ENCODE peak calls at places on chromosomes 3 and 15, in seven cellular contexts. N is lower lobe of right lung, T is OCI-LY7, Y is psoas muscle, H is fibroblast of lung, Z is prostate gland, L is heart left ventricle. P is an unnamed sample.

GRCh38 chr3:143686638-143687197 is 161.6 kb downstream of the SLC9A9 start:
- DNase-seq in H (no peak), T (no peak), L (no peak), Y (no peak), N (no peak), Z (no peak), P (no peak)

GRCh38 chr3:129967761-129968160 is 6.8 kb upstream of the TRH start:
- DNase-seq in Y (no peak), T (no peak), N (no peak), L (no peak), H (no peak), Z (no peak), P (no peak)

GRCh38 chr3:185402561-185402960 is 39.6 kb downstream of the MAP3K13 start:
- DNase-seq in T (no peak), Z (no peak), Y (no peak), H (peak; percentile 65), N (no peak), L (no peak), P (no peak)

GRCh38 chr3:70753572-70753971 is 441.1 kb upstream of the MDFIC2 start:
- DNase-seq in Y (no peak), L (no peak), T (no peak), N (no peak), H (no peak), Z (peak; percentile 18), P (no peak)

GRCh38 chr3:95302044-95302443 is 1239.2 kb downstream of the NSUN3 start:
- DNase-seq in L (no peak), H (peak; percentile 16), Y (no peak), N (no peak), T (no peak), Z (no peak), P (no peak)

GRCh38 chr15:81863157-81863556 is 182.7 kb downstream of the MEX3B start:
- DNase-seq in T (no peak), Z (no peak), Y (no peak), H (peak; percentile 45), L (no peak), N (no peak), P (no peak)

GRCh38 chr15:59255647-59256380 is 49.2 kb downstream of the LDHAL6B start:
- DNase-seq in Y (no peak), L (no peak), Z (no peak), H (no peak), T (no peak), N (no peak), P (peak; percentile 42)

GRCh38 chr15:100783760-100784492 is 95.7 kb upstream of the ALDH1A3 start:
- DNase-seq in L (peak; percentile 27), Z (no peak), Y (no peak), T (no peak), N (no peak), H (no peak), P (no peak)

GRCh38 chr3:15783361-15783969 is 14.3 kb downstream of the ANKRD28 start:
- DNase-seq in L (no peak), Y (no peak), H (peak; percentile 76), N (no peak), Z (no peak), T (no peak), P (no peak)

GRCh38 chr3:123421353-123422174 is 27.3 kb downstream of the ADCY5 start:
- DNase-seq in H (no peak), Z (no peak), Y (peak; percentile 69), L (peak; percentile 8), T (no peak), N (no peak), P (no peak)

GRCh38 chr3:49553320-49553689 is 972 bp upstream of the BSN start:
- DNase-seq in T (no peak), Z (no peak), Y (no peak), H (peak; percentile 53), L (no peak), N (no peak), P (no peak)

GRCh38 chr15:39777497-39777896 is 5.1 kb downstream of the FSIP1 start:
- DNase-seq in Z (no peak), Y (no peak), H (peak; percentile 12), N (no peak), L (no peak), T (no peak), P (no peak)

GRCh38 chr15:82663186-82663600 is 16.0 kb upstream of the CPEB1 start:
- DNase-seq in H (peak; percentile 49), Y (peak; percentile 62), N (no peak), Z (no peak), T (peak; percentile 58), L (no peak), P (peak; percentile 28)

GRCh38 chr3:69433016-69433937 is 47.4 kb upstream of the FRMD4B start:
- DNase-seq in Y (no peak), L (no peak), H (peak; percentile 73), T (no peak), N (no peak), Z (no peak), P (peak; percentile 5)

GRCh38 chr3:61464785-61465184 is 96.6 kb upstream of the PTPRG start:
- DNase-seq in L (no peak), Y (no peak), N (no peak), T (no peak), H (no peak), Z (no peak), P (no peak)

GRCh38 chr15:68552773-68553172 is 26.0 kb upstream of the CORO2B start:
- DNase-seq in T (no peak), N (no peak), Z (no peak), H (no peak), L (no peak), Y (no peak), P (no peak)

GRCh38 chr15:89912674-89913396 is at the start of gene ARPIN:
- DNase-seq in Y (peak; percentile 74), Z (peak; percentile 37), N (peak; percentile 73), T (no peak), H (peak; percentile 55), L (peak; percentile 83), P (no peak)

GRCh38 chr3:46107682-46108081 is 80.4 kb upstream of the XCR1 start:
- DNase-seq in H (no peak), Y (no peak), T (no peak), N (no peak), Z (no peak), L (no peak), P (no peak)
- H3K27ac ChIP-seq in H (no peak overlapping the region), Y (no peak overlapping the region), T (no peak overlapping the region), N (no peak overlapping the region), Z (no peak overlapping the region), L (no peak overlapping the region), P (no peak overlapping the region)

GRCh38 chr3:5214352-5214751 is 26.8 kb downstream of the EDEM1 start:
- DNase-seq in T (no peak), N (no peak), H (no peak), Z (no peak), L (no peak), Y (no peak), P (no peak)
- H3K36me3 ChIP-seq in T (peaks cover 100% of the 10 kb centered on the region), N (peaks cover 93% of the 10 kb centered on the region), H (peaks cover 14% of the 10 kb centered on the region), Z (peaks cover 9% of the 10 kb centered on the region), L (peaks cover 90% of the 10 kb centered on the region), Y (peaks cover 98% of the 10 kb centered on the region), P (peaks cover 99% of the 10 kb centered on the region)

DNA sequence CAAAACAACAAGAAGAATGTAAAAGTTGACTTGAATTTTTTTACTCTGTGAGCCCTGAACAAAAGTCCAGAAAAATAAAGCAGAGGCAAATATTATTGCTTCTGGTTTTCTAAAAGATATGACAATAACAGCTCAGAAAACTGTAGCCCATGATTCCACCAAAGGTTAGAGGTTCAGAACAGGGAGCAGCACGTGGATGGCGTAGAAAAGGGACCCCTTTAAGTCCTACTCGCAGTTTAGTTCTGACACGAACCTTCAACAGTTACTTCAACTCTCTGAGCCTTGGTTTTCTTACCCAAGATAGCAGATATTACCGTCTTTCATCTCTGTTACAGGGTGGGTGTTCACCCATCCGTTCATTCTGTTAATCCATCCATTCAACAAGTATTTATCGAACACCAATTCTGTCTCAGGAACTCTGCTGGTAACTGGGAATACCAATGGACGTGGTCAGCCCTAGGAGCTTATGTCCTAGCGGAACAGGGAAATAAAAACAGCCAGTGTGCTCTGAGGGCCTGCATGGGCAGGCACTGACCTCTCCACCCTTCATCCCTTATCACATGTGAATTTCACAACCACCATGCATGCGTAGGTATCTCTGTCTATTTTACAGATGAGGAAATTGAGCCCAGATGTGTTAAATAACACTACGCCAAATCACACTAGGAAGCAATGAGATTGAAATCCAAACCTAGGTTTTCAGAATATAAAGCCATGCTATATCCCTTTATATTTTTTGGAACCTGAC is 274.2 kb upstream of the ICE2 start:
- DNase-seq in N (no peak), Y (no peak), L (no peak), H (no peak), Z (no peak), T (no peak), P (no peak)
- H3K4me1 ChIP-seq in N (peaks cover 20% of the 10 kb centered on the region), Y (peaks cover 16% of the 10 kb centered on the region), L (peaks cover 22% of the 10 kb centered on the region), H (no peaks in the 10 kb centered on the region), Z (no peaks in the 10 kb centered on the region), T (no peaks in the 10 kb centered on the region), P (no peaks in the 10 kb centered on the region)

DNA sequence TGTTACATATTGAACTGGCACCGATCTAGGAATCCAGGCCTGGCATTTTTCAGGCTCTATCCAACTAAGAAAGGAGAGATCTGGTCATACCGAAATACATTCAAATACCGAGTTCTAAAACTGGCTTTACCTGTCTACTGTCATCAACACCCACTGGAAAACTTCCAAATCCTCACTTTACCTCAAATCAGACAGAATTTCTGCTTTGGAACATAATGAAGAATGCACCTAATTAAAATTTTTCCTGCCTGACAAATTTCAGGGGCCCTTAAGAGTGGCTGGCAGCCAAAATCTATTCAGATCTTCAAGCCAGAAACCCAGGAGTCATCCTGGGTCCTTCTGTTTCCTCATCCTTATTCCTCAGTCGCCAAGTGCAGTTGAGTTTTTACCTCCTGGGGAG is 198.6 kb upstream of the FEZF2 start:
- DNase-seq in Y (no peak), N (no peak), H (no peak), Z (no peak), T (no peak), L (no peak), P (no peak)
- H3K27ac ChIP-seq in Y (no peak overlapping the region), N (no peak overlapping the region), H (no peak overlapping the region), Z (no peak overlapping the region), T (no peak overlapping the region), L (no peak overlapping the region), P (no peak overlapping the region)

DNA sequence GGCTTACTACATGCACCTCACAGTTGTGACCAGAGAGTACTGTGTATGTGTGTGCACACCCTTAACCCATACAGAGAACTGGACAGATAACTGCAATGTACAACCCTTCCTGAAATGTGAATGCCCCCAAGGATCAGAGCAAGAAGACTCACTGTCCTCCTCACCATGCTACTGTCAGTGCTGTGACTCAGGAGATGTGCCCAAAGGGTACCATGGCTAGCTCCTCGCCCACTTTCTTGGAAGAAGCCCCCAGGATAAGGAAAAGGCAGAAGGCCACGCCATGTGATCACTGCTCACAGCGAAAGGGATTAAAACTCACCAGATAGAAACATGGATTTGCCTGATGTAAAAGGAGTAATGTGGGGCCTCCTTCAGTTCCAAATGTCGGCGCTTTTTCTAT is 41.8 kb downstream of the UBP1 start:
- DNase-seq in Z (no peak), H (no peak), L (no peak), Y (no peak), T (no peak), N (no peak), P (no peak)
- H3K36me3 ChIP-seq in Z (peaks cover 5% of the 10 kb centered on the region), H (peaks cover 12% of the 10 kb centered on the region), L (peaks cover 99% of the 10 kb centered on the region), Y (peaks cover 100% of the 10 kb centered on the region), T (peaks cover 98% of the 10 kb centered on the region), N (peaks cover 98% of the 10 kb centered on the region), P (peaks cover 96% of the 10 kb centered on the region)